ENCODE peak calls at places on chromosomes 11 and 22, in ten cellular contexts. M, X, T, B, G, Y, F, Q, Z and P are unnamed samples.

GRCh38 chr11:105582497-105582896 is 27.4 kb upstream of the GRIA4 start:
- DNase-seq in M (no peak), Z (peak), Q (no peak), B (no peak), G (no peak), T (no peak), F (no peak), Y (no peak), X (no peak), P (no peak)

GRCh38 chr11:27004103-27004502 is 10.2 kb downstream of the FIBIN start:
- DNase-seq in Y (no peak), G (no peak), T (no peak), Q (no peak), Z (peak), X (no peak), F (no peak), B (no peak), M (no peak), P (no peak)

GRCh38 chr22:46362221-46362933 is 26.9 kb downstream of the TRMU start:
- DNase-seq in Q (no peak), Y (no peak), F (no peak), Z (no peak), T (no peak), G (no peak), B (no peak), M (peak), X (no peak), P (no peak)

GRCh38 chr11:2482745-2483144 is 37.9 kb downstream of the KCNQ1 start:
- DNase-seq in X (no peak), Q (no peak), G (no peak), Y (no peak), T (no peak), Z (no peak), F (no peak), B (no peak), M (no peak), P (no peak)

GRCh38 chr11:68385128-68385527 is 72.7 kb downstream of the LRP5 start:
- DNase-seq in X (no peak), M (no peak), F (no peak), B (no peak), T (no peak), Z (no peak), Y (no peak), G (no peak), Q (no peak), P (no peak)

GRCh38 chr22:29563652-29564460 is 10.3 kb upstream of the THOC5 start:
- DNase-seq in F (no peak), X (no peak), T (no peak), Q (no peak), Z (no peak), B (no peak), Y (no peak), G (no peak), M (no peak), P (no peak)

GRCh38 chr22:48576333-48577013 is 1251.2 kb downstream of the BRD1 start:
- DNase-seq in M (no peak), F (no peak), Y (peak), G (peak), Z (no peak), X (no peak), T (peak), Q (no peak), B (no peak), P (no peak)

GRCh38 chr11:33257160-33257896 is at the start of gene HIPK3:
- DNase-seq in Q (peak), T (peak), Z (peak), M (peak), X (peak), F (peak), G (peak), Y (peak), B (peak), P (peak)

GRCh38 chr11:61976813-61977475 is 9.5 kb upstream of the FTH1 start:
- DNase-seq in F (no peak), G (no peak), Y (no peak), X (no peak), B (no peak), Z (no peak), T (no peak), Q (no peak), M (no peak), P (no peak)

GRCh38 chr22:22745225-22746060 is 101.0 kb downstream of the GGTLC2 start:
- DNase-seq in X (peak), T (no peak), G (peak), B (peak), M (peak), Z (peak), F (no peak), Y (peak), Q (peak), P (no peak)

GRCh38 chr11:2393941-2394817 is 6.4 kb upstream of the TSSC4 start:
- DNase-seq in Q (peak), G (no peak), M (no peak), Y (no peak), X (no peak), Z (no peak), T (no peak), F (no peak), B (no peak), P (no peak)

GRCh38 chr11:120883404-120884135 is 140.3 kb upstream of the TBCEL start:
- DNase-seq in Z (peak), T (no peak), G (no peak), X (peak), B (no peak), F (peak), M (peak), Y (no peak), Q (no peak), P (no peak)

GRCh38 chr11:34655335-34656008 is 34.6 kb downstream of the EHF start:
- DNase-seq in Y (no peak), M (peak), Z (peak), G (no peak), X (no peak), F (no peak), B (no peak), Q (no peak), T (no peak), P (no peak)

GRCh38 chr11:61004037-61004641 is 32.7 kb downstream of the CD6 start:
- DNase-seq in Y (peak), G (peak), F (no peak), B (peak), T (no peak), Z (no peak), Q (no peak), M (peak), X (no peak), P (no peak)